ENCODE peak calls at places on chromosome 22, in eight cellular contexts. One of them, this sample, is unnamed.

GRCh38 chr22:44671742-44672141 is 30.3 kb upstream of the PRR5 start:
- DNase-seq in psoas muscle: no peak
- DNase-seq in spleen: no peak
- DNase-seq in sigmoid colon: no peak
- DNase-seq in HAP-1: no peak
- DNase-seq in astrocyte: peak; percentile 22
- DNase-seq in mammary epithelial cell: peak; percentile 42
- DNase-seq in tibial artery: no peak
- DNase-seq in this sample: no peak

GRCh38 chr22:39360674-39361413 is 11.1 kb downstream of the SYNGR1 start:
- DNase-seq in psoas muscle: no peak
- DNase-seq in HAP-1: no peak
- DNase-seq in spleen: no peak
- DNase-seq in astrocyte: no peak
- DNase-seq in sigmoid colon: no peak
- DNase-seq in mammary epithelial cell: peak; percentile 72
- DNase-seq in tibial artery: no peak
- DNase-seq in this sample: no peak

GRCh38 chr22:25154686-25154999 is 45.0 kb upstream of the CRYBB3 start:
- DNase-seq in sigmoid colon: no peak
- DNase-seq in astrocyte: no peak
- DNase-seq in psoas muscle: no peak
- DNase-seq in mammary epithelial cell: no peak
- DNase-seq in tibial artery: no peak
- DNase-seq in HAP-1: no peak
- DNase-seq in spleen: no peak
- DNase-seq in this sample: no peak

GRCh38 chr22:45506961-45507360 is 4.3 kb downstream of the FBLN1 start:
- DNase-seq in tibial artery: no peak
- DNase-seq in HAP-1: no peak
- DNase-seq in spleen: no peak
- DNase-seq in sigmoid colon: no peak
- DNase-seq in psoas muscle: no peak
- DNase-seq in mammary epithelial cell: no peak
- DNase-seq in astrocyte: no peak
- DNase-seq in this sample: no peak

GRCh38 chr22:47586946-47587345 is 824.5 kb downstream of the TBC1D22A start:
- DNase-seq in astrocyte: no peak
- DNase-seq in tibial artery: peak; percentile 35
- DNase-seq in mammary epithelial cell: no peak
- DNase-seq in psoas muscle: no peak
- DNase-seq in spleen: no peak
- DNase-seq in HAP-1: no peak
- DNase-seq in sigmoid colon: peak; percentile 15
- DNase-seq in this sample: no peak

GRCh38 chr22:30248484-30248883 is 1.9 kb upstream of the LIF start:
- DNase-seq in astrocyte: no peak
- DNase-seq in sigmoid colon: no peak
- DNase-seq in psoas muscle: no peak
- DNase-seq in mammary epithelial cell: no peak
- DNase-seq in HAP-1: no peak
- DNase-seq in tibial artery: no peak
- DNase-seq in spleen: no peak
- DNase-seq in this sample: no peak

GRCh38 chr22:25898707-25899365 is 156.8 kb downstream of the MYO18B start:
- DNase-seq in mammary epithelial cell: no peak
- DNase-seq in spleen: no peak
- DNase-seq in psoas muscle: no peak
- DNase-seq in HAP-1: peak; percentile 36
- DNase-seq in tibial artery: no peak
- DNase-seq in sigmoid colon: no peak
- DNase-seq in astrocyte: no peak
- DNase-seq in this sample: no peak

GRCh38 chr22:44683237-44683636 is 18.8 kb upstream of the PRR5 start:
- DNase-seq in HAP-1: no peak
- DNase-seq in spleen: no peak
- DNase-seq in tibial artery: no peak
- DNase-seq in astrocyte: no peak
- DNase-seq in sigmoid colon: no peak
- DNase-seq in psoas muscle: no peak
- DNase-seq in mammary epithelial cell: no peak
- DNase-seq in this sample: no peak

GRCh38 chr22:40525250-40525884 is 111.2 kb downstream of the MRTFA start:
- DNase-seq in astrocyte: no peak
- DNase-seq in spleen: peak; percentile 85
- DNase-seq in psoas muscle: peak; percentile 51
- DNase-seq in tibial artery: no peak
- DNase-seq in sigmoid colon: no peak
- DNase-seq in mammary epithelial cell: peak; percentile 20
- DNase-seq in HAP-1: peak; percentile 73
- DNase-seq in this sample: peak; percentile 42

GRCh38 chr22:42947211-42947990 is 67.5 kb downstream of the PACSIN2 start:
- DNase-seq in HAP-1: peak; percentile 52
- DNase-seq in spleen: no peak
- DNase-seq in tibial artery: no peak
- DNase-seq in psoas muscle: peak; percentile 64
- DNase-seq in sigmoid colon: no peak
- DNase-seq in mammary epithelial cell: peak; percentile 68
- DNase-seq in astrocyte: no peak
- DNase-seq in this sample: no peak

GRCh38 chr22:20553947-20554741 is 46.7 kb downstream of the MED15 start:
- DNase-seq in psoas muscle: no peak
- DNase-seq in HAP-1: no peak
- DNase-seq in astrocyte: no peak
- DNase-seq in mammary epithelial cell: no peak
- DNase-seq in tibial artery: no peak
- DNase-seq in spleen: peak; percentile 64
- DNase-seq in sigmoid colon: peak; percentile 61
- DNase-seq in this sample: no peak

GRCh38 chr22:22141771-22142591 is 102.6 kb upstream of the VPREB1 start:
- DNase-seq in mammary epithelial cell: no peak
- DNase-seq in sigmoid colon: no peak
- DNase-seq in spleen: no peak
- DNase-seq in HAP-1: no peak
- DNase-seq in psoas muscle: no peak
- DNase-seq in tibial artery: no peak
- DNase-seq in astrocyte: no peak
- DNase-seq in this sample: no peak
- H3K27me3 ChIP-seq in mammary epithelial cell: no peaks in the 10 kb centered on the region
- H3K27me3 ChIP-seq in sigmoid colon: peaks cover 8% of the 10 kb centered on the region
- H3K27me3 ChIP-seq in spleen: no peaks in the 10 kb centered on the region
- H3K27me3 ChIP-seq in HAP-1: peaks cover 44% of the 10 kb centered on the region
- H3K27me3 ChIP-seq in psoas muscle: peaks cover 27% of the 10 kb centered on the region
- H3K27me3 ChIP-seq in tibial artery: no peaks in the 10 kb centered on the region
- H3K27me3 ChIP-seq in astrocyte: peaks cover 23% of the 10 kb centered on the region
- H3K27me3 ChIP-seq in this sample: no peaks in the 10 kb centered on the region

GRCh38 chr22:32067613-32068012 is 24.6 kb downstream of the SLC5A1 start:
- DNase-seq in sigmoid colon: no peak
- DNase-seq in astrocyte: no peak
- DNase-seq in HAP-1: no peak
- DNase-seq in spleen: no peak
- DNase-seq in mammary epithelial cell: no peak
- DNase-seq in tibial artery: no peak
- DNase-seq in psoas muscle: no peak
- DNase-seq in this sample: no peak
- H3K27me3 ChIP-seq in sigmoid colon: no peaks in the 10 kb centered on the region
- H3K27me3 ChIP-seq in astrocyte: peaks cover 19% of the 10 kb centered on the region
- H3K27me3 ChIP-seq in HAP-1: peaks cover 23% of the 10 kb centered on the region
- H3K27me3 ChIP-seq in spleen: no peaks in the 10 kb centered on the region
- H3K27me3 ChIP-seq in mammary epithelial cell: no peaks in the 10 kb centered on the region
- H3K27me3 ChIP-seq in tibial artery: no peaks in the 10 kb centered on the region
- H3K27me3 ChIP-seq in psoas muscle: no peaks in the 10 kb centered on the region
- H3K27me3 ChIP-seq in this sample: peaks cover 3% of the 10 kb centered on the region

GRCh38 chr22:18979957-18980356 is 43.9 kb upstream of the PRODH start:
- DNase-seq in psoas muscle: no peak
- DNase-seq in tibial artery: no peak
- DNase-seq in mammary epithelial cell: peak; percentile 73
- DNase-seq in astrocyte: no peak
- DNase-seq in sigmoid colon: no peak
- DNase-seq in spleen: peak; percentile 8
- DNase-seq in HAP-1: no peak
- DNase-seq in this sample: no peak

GRCh38 chr22:18976197-18976751 is 40.2 kb upstream of the PRODH start:
- DNase-seq in astrocyte: no peak
- DNase-seq in psoas muscle: no peak
- DNase-seq in spleen: peak; percentile 43
- DNase-seq in HAP-1: no peak
- DNase-seq in mammary epithelial cell: no peak
- DNase-seq in tibial artery: no peak
- DNase-seq in sigmoid colon: no peak
- DNase-seq in this sample: no peak

GRCh38 chr22:18977824-18978425 is 41.8 kb upstream of the PRODH start:
- DNase-seq in astrocyte: no peak
- DNase-seq in mammary epithelial cell: no peak
- DNase-seq in spleen: peak; percentile 44
- DNase-seq in HAP-1: no peak
- DNase-seq in psoas muscle: no peak
- DNase-seq in tibial artery: no peak
- DNase-seq in sigmoid colon: no peak
- DNase-seq in this sample: no peak

GRCh38 chr22:18980829-18981228 is 44.7 kb upstream of the PRODH start:
- DNase-seq in tibial artery: no peak
- DNase-seq in sigmoid colon: no peak
- DNase-seq in psoas muscle: no peak
- DNase-seq in astrocyte: no peak
- DNase-seq in mammary epithelial cell: no peak
- DNase-seq in HAP-1: no peak
- DNase-seq in spleen: no peak
- DNase-seq in this sample: no peak

DNA sequence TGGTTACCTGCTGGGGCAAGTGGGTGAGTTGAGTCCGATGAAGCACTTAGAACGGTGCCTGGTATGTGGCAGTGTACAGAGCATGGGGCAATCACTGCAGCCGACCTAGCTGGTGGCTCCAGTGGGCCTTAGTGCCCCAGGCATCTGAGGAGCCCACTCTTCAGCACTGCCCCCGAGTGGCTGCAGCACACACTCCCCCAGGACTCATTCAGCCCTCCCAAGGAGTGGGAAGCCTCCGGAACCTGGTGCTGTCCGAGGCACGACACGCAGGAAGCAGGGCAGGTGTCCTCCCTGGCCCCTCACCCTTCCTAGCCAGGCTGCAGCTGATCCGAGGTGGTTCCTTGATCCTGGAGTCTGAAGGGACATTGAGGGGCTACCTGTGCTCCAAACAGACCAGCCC is 42.4 kb upstream of the PRODH start:
- DNase-seq in mammary epithelial cell: no peak
- DNase-seq in spleen: peak; percentile 37
- DNase-seq in astrocyte: no peak
- DNase-seq in psoas muscle: no peak
- DNase-seq in HAP-1: no peak
- DNase-seq in tibial artery: peak; percentile 48
- DNase-seq in sigmoid colon: peak; percentile 36
- DNase-seq in this sample: no peak
- H3K27me3 ChIP-seq in mammary epithelial cell: no peaks in the 10 kb centered on the region
- H3K27me3 ChIP-seq in spleen: no peaks in the 10 kb centered on the region
- H3K27me3 ChIP-seq in astrocyte: no peaks in the 10 kb centered on the region
- H3K27me3 ChIP-seq in psoas muscle: no peaks in the 10 kb centered on the region
- H3K27me3 ChIP-seq in HAP-1: no peaks in the 10 kb centered on the region
- H3K27me3 ChIP-seq in tibial artery: no peaks in the 10 kb centered on the region
- H3K27me3 ChIP-seq in sigmoid colon: no peaks in the 10 kb centered on the region
- H3K27me3 ChIP-seq in this sample: no peaks in the 10 kb centered on the region

DNA sequence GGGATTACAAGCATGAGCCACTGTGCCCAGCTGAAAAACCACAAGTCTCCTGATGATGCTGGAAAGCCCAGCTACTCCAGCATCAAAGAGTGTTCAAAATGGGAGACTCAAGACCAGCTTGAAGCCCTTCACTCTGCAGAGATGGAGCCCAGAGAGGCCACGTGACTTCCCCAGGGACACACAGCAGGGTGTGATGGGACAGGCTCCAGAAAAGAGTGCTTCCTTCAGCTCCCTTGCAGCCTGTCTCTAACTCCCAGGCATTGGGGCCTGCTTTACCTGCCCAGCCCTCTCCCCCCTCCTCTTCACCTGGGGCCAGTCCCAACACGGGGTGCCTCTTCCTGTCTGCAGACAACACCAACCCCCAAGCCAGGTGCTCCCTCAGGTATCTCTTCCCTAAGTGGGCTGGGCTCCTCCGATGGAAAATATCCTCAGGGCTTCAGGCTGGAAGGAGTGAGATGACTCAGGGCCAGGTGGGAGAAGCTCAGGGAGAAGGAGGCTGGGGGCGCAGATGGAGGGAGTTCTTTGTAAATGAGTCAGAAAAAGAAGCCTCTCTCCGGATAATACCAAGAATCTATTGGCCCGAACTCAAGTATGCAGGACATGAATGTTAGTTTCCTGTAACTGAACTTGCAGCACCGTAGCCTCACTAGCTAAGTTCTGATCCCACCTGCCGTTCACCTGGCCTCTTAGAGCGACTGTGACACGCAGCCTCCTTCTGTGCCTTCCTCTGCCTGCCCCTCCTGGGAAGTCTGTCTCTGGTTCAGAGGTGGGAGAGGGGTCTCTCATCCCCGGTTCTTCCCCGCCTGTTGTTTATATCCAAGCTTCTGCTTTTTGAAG is 326.6 kb downstream of the MN1 start:
- DNase-seq in sigmoid colon: peak; percentile 79
- DNase-seq in astrocyte: peak; percentile 96
- DNase-seq in spleen: no peak
- DNase-seq in mammary epithelial cell: peak; percentile 100
- DNase-seq in tibial artery: no peak
- DNase-seq in psoas muscle: no peak
- DNase-seq in HAP-1: no peak
- DNase-seq in this sample: no peak
- H3K27me3 ChIP-seq in sigmoid colon: no peaks in the 10 kb centered on the region
- H3K27me3 ChIP-seq in astrocyte: no peaks in the 10 kb centered on the region
- H3K27me3 ChIP-seq in spleen: no peaks in the 10 kb centered on the region
- H3K27me3 ChIP-seq in mammary epithelial cell: no peaks in the 10 kb centered on the region
- H3K27me3 ChIP-seq in tibial artery: no peaks in the 10 kb centered on the region
- H3K27me3 ChIP-seq in psoas muscle: no peaks in the 10 kb centered on the region
- H3K27me3 ChIP-seq in HAP-1: no peaks in the 10 kb centered on the region
- H3K27me3 ChIP-seq in this sample: no peaks in the 10 kb centered on the region

GRCh38 chr22:49373289-49373666 is 454.4 kb downstream of the BRD1 start:
- DNase-seq in mammary epithelial cell: no peak
- DNase-seq in sigmoid colon: no peak
- DNase-seq in spleen: peak; percentile 41
- DNase-seq in astrocyte: no peak
- DNase-seq in HAP-1: no peak
- DNase-seq in psoas muscle: no peak
- DNase-seq in tibial artery: no peak
- DNase-seq in this sample: peak; percentile 27
- H3K27me3 ChIP-seq in mammary epithelial cell: no peaks in the 10 kb centered on the region
- H3K27me3 ChIP-seq in sigmoid colon: peaks cover 15% of the 10 kb centered on the region
- H3K27me3 ChIP-seq in spleen: no peaks in the 10 kb centered on the region
- H3K27me3 ChIP-seq in astrocyte: no peaks in the 10 kb centered on the region
- H3K27me3 ChIP-seq in HAP-1: peaks cover 37% of the 10 kb centered on the region
- H3K27me3 ChIP-seq in psoas muscle: peaks cover 18% of the 10 kb centered on the region
- H3K27me3 ChIP-seq in tibial artery: no peaks in the 10 kb centered on the region
- H3K27me3 ChIP-seq in this sample: no peaks in the 10 kb centered on the region

GRCh38 chr22:41914611-41915034 is 251 bp downstream of the SHISA8 start:
- DNase-seq in HAP-1: no peak
- DNase-seq in psoas muscle: no peak
- DNase-seq in tibial artery: no peak
- DNase-seq in mammary epithelial cell: no peak
- DNase-seq in spleen: peak; percentile 75
- DNase-seq in astrocyte: no peak
- DNase-seq in sigmoid colon: no peak
- DNase-seq in this sample: no peak
- H3K27me3 ChIP-seq in HAP-1: peaks cover 3% of the 10 kb centered on the region
- H3K27me3 ChIP-seq in psoas muscle: peaks cover 78% of the 10 kb centered on the region
- H3K27me3 ChIP-seq in tibial artery: peaks cover 8% of the 10 kb centered on the region
- H3K27me3 ChIP-seq in mammary epithelial cell: peaks cover 42% of the 10 kb centered on the region
- H3K27me3 ChIP-seq in spleen: peaks cover 67% of the 10 kb centered on the region
- H3K27me3 ChIP-seq in astrocyte: peaks cover 57% of the 10 kb centered on the region
- H3K27me3 ChIP-seq in sigmoid colon: peaks cover 99% of the 10 kb centered on the region
- H3K27me3 ChIP-seq in this sample: peaks cover 4% of the 10 kb centered on the region

GRCh38 chr22:46536559-46537220 is 730 bp downstream of the CELSR1 start:
- DNase-seq in astrocyte: no peak
- DNase-seq in HAP-1: no peak
- DNase-seq in sigmoid colon: no peak
- DNase-seq in tibial artery: no peak
- DNase-seq in spleen: no peak
- DNase-seq in psoas muscle: no peak
- DNase-seq in mammary epithelial cell: no peak
- DNase-seq in this sample: no peak
- H3K27me3 ChIP-seq in astrocyte: no peaks in the 10 kb centered on the region
- H3K27me3 ChIP-seq in HAP-1: no peaks in the 10 kb centered on the region
- H3K27me3 ChIP-seq in sigmoid colon: peaks cover 33% of the 10 kb centered on the region
- H3K27me3 ChIP-seq in tibial artery: no peaks in the 10 kb centered on the region
- H3K27me3 ChIP-seq in spleen: peaks cover 36% of the 10 kb centered on the region
- H3K27me3 ChIP-seq in psoas muscle: peaks cover 45% of the 10 kb centered on the region
- H3K27me3 ChIP-seq in mammary epithelial cell: no peaks in the 10 kb centered on the region
- H3K27me3 ChIP-seq in this sample: peaks cover 6% of the 10 kb centered on the region

This sample was measured in lung.